ENCODE peak calls at places on chromosome 2, in seven cellular contexts. L is colonic mucosa; J is EH; U is HEK293T; W is ELF-1; O is CD4-positive, CD25-positive, alpha-beta regulatory T cell; M is DMS153. A is an unnamed sample.

GRCh38 chr2:15547100-15547499 is 14.0 kb downstream of the NBAS start:
- DNase-seq in L (no peak), J (no peak), U (no peak), W (no peak), O (no peak), M (no peak), A (no peak)

GRCh38 chr2:65057391-65058052 is 1.3 kb downstream of the CEP68 start:
- DNase-seq in L (no peak), J (peak), U (no peak), W (no peak), O (peak), M (peak), A (peak)

GRCh38 chr2:69386376-69386775 is 651 bp downstream of the GFPT1 start:
- DNase-seq in L (no peak), J (no peak), U (no peak), W (peak), O (no peak), M (no peak), A (no peak)

GRCh38 chr2:164697688-164698290 is 76.5 kb upstream of the GRB14 start:
- DNase-seq in L (no peak), J (peak), U (peak), W (no peak), O (no peak), M (no peak), A (no peak)

GRCh38 chr2:37635359-37636208 is 35.9 kb downstream of the CDC42EP3 start:
- DNase-seq in L (no peak), J (peak), U (no peak), W (no peak), O (peak), M (no peak), A (no peak)

GRCh38 chr2:39379643-39380524 is 57.2 kb downstream of the MAP4K3 start:
- DNase-seq in L (no peak), J (peak), U (peak), W (no peak), O (no peak), M (no peak), A (peak)

GRCh38 chr2:127909019-127909418 is 23.3 kb upstream of the AMMECR1L start:
- DNase-seq in L (no peak), J (no peak), U (no peak), W (no peak), O (no peak), M (no peak), A (no peak)

GRCh38 chr2:127661072-127661618 is 14.2 kb downstream of the LIMS2 start:
- DNase-seq in L (no peak), J (peak), U (no peak), W (peak), O (no peak), M (no peak), A (no peak)

GRCh38 chr2:7849027-7849426 is 832.8 kb upstream of the ID2 start:
- DNase-seq in L (no peak), J (no peak), U (no peak), W (no peak), O (no peak), M (no peak), A (no peak)

GRCh38 chr2:117137371-117137770 is 677.1 kb upstream of the DDX18 start:
- DNase-seq in L (no peak), J (no peak), U (no peak), W (no peak), O (no peak), M (no peak), A (no peak)

GRCh38 chr2:240902615-240903041 is 3.5 kb upstream of the CROCC2 start:
- DNase-seq in L (no peak), J (no peak), U (no peak), W (peak), O (no peak), M (no peak), A (no peak)

GRCh38 chr2:25981596-25982272 is 563 bp downstream of the KIF3C start:
- DNase-seq in L (no peak), J (no peak), U (peak), W (peak), O (no peak), M (no peak), A (no peak)

GRCh38 chr2:226578879-226579278 is 220.7 kb downstream of the IRS1 start:
- DNase-seq in L (no peak), J (peak), U (no peak), W (no peak), O (no peak), M (no peak), A (no peak)

A was measured in NCI-H774.